ENCODE peak calls at places on chromosomes 4 and X, in eight cellular contexts. N is dorsolateral prefrontal cortex, J is uterus, Z is tibial nerve, X is heart right ventricle, I is pancreas, P is colonic mucosa, O is mammary epithelial cell. K is an unnamed sample.

GRCh38 chr4:185576918-185577591 is 41.7 kb upstream of the PDLIM3 start:
- DNase-seq in P (no peak), Z (no peak), N (no peak), O (no peak), I (no peak), X (no peak), J (no peak), K (no peak)

GRCh38 chrX:139691493-139691842 is 16.5 kb downstream of the MCF2 start:
- DNase-seq in Z (no peak), I (no peak), X (no peak), J (no peak), P (no peak), N (no peak), O (no peak), K (no peak)

GRCh38 chr4:1623390-1623789 is 60.7 kb downstream of the FAM53A start:
- DNase-seq in P (no peak), Z (no peak), J (no peak), I (no peak), N (no peak), X (no peak), O (no peak), K (no peak)

GRCh38 chrX:68829594-68830485 is 1.0 kb downstream of the EFNB1 start:
- DNase-seq in N (no peak), O (no peak), P (peak), J (no peak), Z (no peak), X (no peak), I (no peak), K (no peak)

GRCh38 chrX:39242187-39242586 is 440.9 kb downstream of the MID1IP1 start:
- DNase-seq in O (peak), P (peak), J (no peak), N (no peak), Z (no peak), X (peak), I (no peak), K (no peak)

GRCh38 chr4:139112650-139113049 is 64.4 kb downstream of the ELF2 start:
- DNase-seq in J (no peak), Z (no peak), P (no peak), I (no peak), O (no peak), X (no peak), N (no peak), K (no peak)

GRCh38 chrX:103584606-103585005 is 709 bp upstream of the TCEAL4 start:
- DNase-seq in X (no peak), O (no peak), J (peak), I (no peak), Z (no peak), P (no peak), N (no peak), K (no peak)

GRCh38 chrX:41332408-41332987 is 1.5 kb upstream of the DDX3X start:
- DNase-seq in X (peak), Z (no peak), N (no peak), P (peak), I (no peak), J (peak), O (no peak), K (no peak)

GRCh38 chr4:189032939-189033338 is 893.7 kb downstream of the TRIML1 start:
- DNase-seq in P (no peak), Z (no peak), X (no peak), N (no peak), O (no peak), J (no peak), I (no peak), K (no peak)

GRCh38 chrX:15598031-15598430 is 2.7 kb downstream of the ACE2 start:
- DNase-seq in O (no peak), X (no peak), N (no peak), I (no peak), Z (no peak), P (no peak), J (no peak), K (no peak)

GRCh38 chr4:104424368-104424921 is 70.2 kb downstream of the CXXC4 start:
- DNase-seq in O (no peak), I (no peak), Z (no peak), J (no peak), N (no peak), P (no peak), X (no peak), K (no peak)

GRCh38 chrX:5054852-5055251 is 1173.8 kb downstream of the NLGN4X start:
- DNase-seq in I (no peak), X (no peak), J (no peak), P (no peak), O (no peak), Z (no peak), N (no peak), K (no peak)

GRCh38 chrX:34918856-34919255 is 23.7 kb upstream of the FAM47B start:
- DNase-seq in X (peak), N (no peak), O (peak), J (no peak), Z (no peak), P (no peak), I (no peak), K (no peak)

GRCh38 chr4:168743576-168743975 is 246.7 kb downstream of the PALLD start:
- DNase-seq in N (no peak), I (no peak), X (no peak), Z (no peak), O (no peak), P (no peak), J (peak), K (no peak)

GRCh38 chr4:32022071-32022470 is 1301.9 kb downstream of the PCDH7 start:
- DNase-seq in P (no peak), X (no peak), N (no peak), I (no peak), J (no peak), O (peak), Z (no peak), K (no peak)

GRCh38 chrX:13180807-13181206 is 136.4 kb upstream of the FAM9C start:
- DNase-seq in I (no peak), N (no peak), J (no peak), P (no peak), Z (no peak), X (no peak), O (peak), K (no peak)

GRCh38 chr4:163195247-163195765 is 28.6 kb upstream of the NAF1 start:
- DNase-seq in Z (no peak), I (no peak), O (no peak), X (no peak), P (no peak), J (no peak), N (no peak), K (no peak)

GRCh38 chrX:107766470-107767140 is 9.0 kb downstream of the TSC22D3 start:
- DNase-seq in Z (no peak), O (peak), J (peak), P (no peak), X (no peak), N (no peak), I (no peak), K (no peak)

GRCh38 chr4:129094347-129094746 is 1.0 kb upstream of the SCLT1 start:
- DNase-seq in I (no peak), O (no peak), X (no peak), N (no peak), Z (no peak), J (no peak), P (no peak), K (no peak)

GRCh38 chr4:38980903-38981676 is 51.1 kb downstream of the TMEM156 start:
- DNase-seq in P (no peak), J (no peak), X (no peak), I (no peak), N (no peak), O (no peak), Z (no peak), K (no peak)

GRCh38 chr4:39435875-39436563 is 22.7 kb downstream of the RPL9 start:
- DNase-seq in I (no peak), N (no peak), P (no peak), O (no peak), X (no peak), J (no peak), Z (no peak), K (no peak)

GRCh38 chr4:120960868-120961267 is 38.3 kb upstream of the PRDM5 start:
- DNase-seq in I (no peak), X (no peak), O (no peak), N (no peak), Z (no peak), P (peak), J (no peak), K (no peak)

GRCh38 chr4:122873752-122874151 is 47.1 kb downstream of the FGF2 start:
- DNase-seq in J (no peak), Z (no peak), X (no peak), P (no peak), N (no peak), I (no peak), O (peak), K (no peak)

GRCh38 chrX:124462931-124463330 is 116.6 kb downstream of the SH2D1A start:
- DNase-seq in Z (no peak), P (no peak), N (no peak), I (no peak), J (no peak), X (no peak), O (no peak), K (no peak)

GRCh38 chrX:125004799-125005198 is 314.9 kb upstream of the TEX13C start:
- DNase-seq in N (no peak), I (no peak), J (no peak), P (no peak), Z (no peak), O (no peak), X (no peak), K (no peak)

GRCh38 chr4:168515222-168516011 is 18.6 kb downstream of the PALLD start:
- DNase-seq in P (no peak), J (no peak), X (peak), N (no peak), Z (no peak), I (peak), O (no peak), K (no peak)

GRCh38 chr4:72323227-72323626 is 245.8 kb downstream of the ADAMTS3 start:
- DNase-seq in I (no peak), O (no peak), N (no peak), Z (no peak), X (no peak), J (no peak), P (no peak), K (no peak)

DNA sequence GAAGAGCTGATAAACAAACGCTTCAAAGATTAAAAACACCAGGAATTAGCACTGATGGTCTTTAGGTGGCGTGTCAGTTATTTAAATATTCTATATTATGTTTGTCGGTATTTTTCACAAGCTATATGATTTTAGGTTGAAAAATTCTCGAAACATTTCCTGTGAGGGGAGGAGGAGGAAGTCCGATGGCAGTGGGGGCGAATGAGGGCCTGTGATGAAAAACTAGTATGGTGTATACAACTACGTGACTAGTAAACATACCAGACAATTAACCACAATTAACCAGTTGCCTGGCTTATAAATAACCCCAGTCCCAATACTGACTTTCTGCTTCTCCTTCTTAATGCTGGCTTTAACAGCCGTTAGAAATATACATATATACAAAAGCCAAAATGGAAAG is 612 bp upstream of the NAP1L2 start:
- DNase-seq in I (no peak), X (no peak), O (no peak), N (no peak), P (no peak), Z (no peak), J (no peak), K (no peak)
- H3K27ac ChIP-seq in I (no peak), X (peak), O (no peak), N (peak), P (no peak), Z (peak), J (peak), K (peak)

DNA sequence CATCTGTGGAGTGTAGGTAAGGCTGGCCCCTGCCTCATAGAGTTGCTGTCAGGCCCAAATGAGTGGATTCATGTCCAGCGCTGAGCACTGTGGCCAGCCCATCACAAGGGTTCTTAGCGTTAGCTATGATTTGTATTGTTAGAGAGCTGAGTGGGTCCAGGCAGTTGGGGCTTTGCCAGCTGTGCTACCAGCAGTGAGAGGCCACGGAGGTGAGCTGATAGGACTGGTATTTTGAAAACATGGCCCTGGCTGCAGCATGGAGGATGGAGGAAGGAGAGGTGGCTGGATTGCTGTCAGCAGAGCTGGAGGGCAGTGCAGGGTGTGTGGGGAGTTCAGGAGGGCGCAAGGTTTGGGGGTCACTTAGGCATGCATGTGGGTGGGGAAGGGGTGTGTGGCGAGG is 69.8 kb downstream of the PSAPL1 start:
- DNase-seq in I (peak), O (no peak), J (no peak), X (peak), Z (no peak), P (no peak), N (peak), K (no peak)
- H3K27ac ChIP-seq in I (no peak), O (no peak), J (no peak), X (no peak), Z (no peak), P (no peak), N (peak), K (peak)

GRCh38 chrX:37752941-37753340 is 26.9 kb upstream of the CYBB start:
- DNase-seq in O (no peak), J (no peak), Z (no peak), P (no peak), X (no peak), I (no peak), N (no peak), K (no peak)
- H3K27ac ChIP-seq in O (no peak), J (no peak), Z (no peak), P (no peak), X (no peak), I (no peak), N (no peak), K (no peak)

GRCh38 chr4:184262901-184263300 is 45.2 kb upstream of the ENPP6 start:
- DNase-seq in N (no peak), P (peak), I (no peak), J (no peak), X (no peak), O (peak), Z (no peak), K (no peak)

GRCh38 chr4:184261246-184261645 is 43.6 kb upstream of the ENPP6 start:
- DNase-seq in Z (no peak), X (no peak), P (peak), I (no peak), N (no peak), O (no peak), J (no peak), K (no peak)

GRCh38 chr4:184259081-184259480 is 41.4 kb upstream of the ENPP6 start:
- DNase-seq in J (no peak), N (no peak), Z (no peak), P (no peak), X (no peak), O (no peak), I (no peak), K (no peak)

GRCh38 chr4:184263461-184263860 is 45.8 kb upstream of the ENPP6 start:
- DNase-seq in I (no peak), J (no peak), Z (no peak), O (no peak), P (no peak), N (no peak), X (no peak), K (no peak)

GRCh38 chr4:184259866-184260265 is 42.2 kb upstream of the ENPP6 start:
- DNase-seq in I (no peak), J (no peak), N (no peak), P (peak), X (no peak), Z (no peak), O (no peak), K (no peak)
- H3K27ac ChIP-seq in I (no peak), J (no peak), N (no peak), P (no peak), X (no peak), Z (no peak), O (no peak), K (no peak)

GRCh38 chr4:182776376-182777058 is 140.7 kb downstream of the DCTD start:
- DNase-seq in I (no peak), P (no peak), O (no peak), N (no peak), J (no peak), X (no peak), Z (no peak), K (no peak)
- H3K27ac ChIP-seq in I (no peak), P (no peak), O (no peak), N (no peak), J (no peak), X (no peak), Z (no peak), K (no peak)

GRCh38 chr4:57149833-57150232 is 39.6 kb upstream of the IGFBP7 start:
- DNase-seq in N (no peak), X (no peak), J (no peak), Z (no peak), P (no peak), O (no peak), I (no peak), K (no peak)

GRCh38 chr4:57147335-57148060 is 37.3 kb upstream of the IGFBP7 start:
- DNase-seq in P (no peak), I (no peak), O (no peak), Z (no peak), N (no peak), J (no peak), X (no peak), K (peak)

GRCh38 chr4:57148831-57149230 is 38.6 kb upstream of the IGFBP7 start:
- DNase-seq in N (no peak), O (peak), I (no peak), P (no peak), J (no peak), Z (no peak), X (no peak), K (no peak)

GRCh38 chr4:57146444-57146843 is 36.3 kb upstream of the IGFBP7 start:
- DNase-seq in O (no peak), J (no peak), Z (no peak), N (no peak), I (no peak), X (no peak), P (no peak), K (no peak)

GRCh38 chr4:57148177-57148576 is 38.0 kb upstream of the IGFBP7 start:
- DNase-seq in I (no peak), J (no peak), X (no peak), N (no peak), P (no peak), Z (no peak), O (peak), K (no peak)
- H3K27ac ChIP-seq in I (no peak), J (no peak), X (peak), N (no peak), P (no peak), Z (no peak), O (peak), K (no peak)

DNA sequence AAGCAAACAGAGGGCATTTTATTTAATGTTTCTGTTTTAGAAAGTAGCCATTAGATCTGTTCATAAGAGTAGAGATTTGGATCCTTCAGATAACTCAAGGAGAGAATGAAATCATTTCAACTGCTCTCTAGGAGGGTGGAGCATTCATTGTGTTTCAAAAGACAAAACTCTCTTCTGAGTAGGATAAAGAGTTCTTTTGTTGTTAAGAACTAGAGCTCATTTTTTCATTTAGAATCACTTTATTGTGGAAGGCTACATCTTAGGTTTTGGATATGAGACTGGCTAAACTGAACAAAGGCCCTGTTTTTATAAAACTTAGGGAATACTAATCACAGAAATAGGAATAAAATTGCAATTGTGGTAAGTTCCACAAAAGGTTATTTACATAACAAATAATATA is 193.9 kb upstream of the PCDH10 start:
- DNase-seq in P (no peak), O (no peak), J (no peak), N (no peak), X (no peak), Z (no peak), I (no peak), K (no peak)
- H3K27ac ChIP-seq in P (no peak), O (no peak), J (no peak), N (peak), X (no peak), Z (no peak), I (no peak), K (peak)

GRCh38 chrX:10589098-10589497 is 31.3 kb downstream of the MID1 start:
- DNase-seq in X (no peak), Z (no peak), N (no peak), I (no peak), P (no peak), O (no peak), J (no peak), K (no peak)

GRCh38 chrX:10591363-10592036 is 28.9 kb downstream of the MID1 start:
- DNase-seq in I (no peak), Z (no peak), J (no peak), X (no peak), N (no peak), P (no peak), O (no peak), K (no peak)
- H3K27ac ChIP-seq in I (no peak), Z (no peak), J (no peak), X (no peak), N (no peak), P (no peak), O (no peak), K (no peak)

GRCh38 chrX:148270499-148270898 is 229.9 kb upstream of the AFF2 start:
- DNase-seq in X (no peak), J (no peak), I (no peak), N (no peak), Z (no peak), P (no peak), O (no peak), K (no peak)

GRCh38 chrX:148271263-148271662 is 229.2 kb upstream of the AFF2 start:
- DNase-seq in Z (no peak), J (no peak), N (no peak), O (no peak), P (no peak), I (no peak), X (no peak), K (no peak)

GRCh38 chrX:148268646-148269045 is 231.8 kb upstream of the AFF2 start:
- DNase-seq in Z (no peak), I (no peak), J (no peak), O (no peak), P (no peak), N (no peak), X (no peak), K (no peak)

GRCh38 chrX:148265829-148266228 is 234.6 kb upstream of the AFF2 start:
- DNase-seq in O (no peak), N (no peak), I (no peak), X (no peak), P (no peak), J (no peak), Z (no peak), K (no peak)

GRCh38 chrX:148269513-148269912 is 230.9 kb upstream of the AFF2 start:
- DNase-seq in Z (no peak), I (no peak), P (no peak), J (no peak), X (no peak), N (no peak), O (no peak), K (no peak)
- H3K27ac ChIP-seq in Z (no peak), I (no peak), P (no peak), J (no peak), X (no peak), N (no peak), O (no peak), K (no peak)